ENCODE peak calls at places on chromosomes 16 and 17, in ten cellular contexts. Y is EL; G is NCI-H1105; H is activated CD8-positive, alpha-beta T cell treated with anti-CD3 and anti-CD28 coated beads for 36 hours; W is NB4; J is activated T-cell treated with anti-CD3 and anti-CD28 coated beads, Interleukin-2, amount 50 U/mL, for 4 hours; A is stimulated activated CD4-positive, alpha-beta T cell treated with anti-CD3 and anti-CD28 coated beads, Interleukin-2, amount 100 ng/mL, for 24 hours; E is Kasumi-1; Z is midbrain; R is GM04504. U is an unnamed sample.

GRCh38 chr17:6269474-6269873 is 165.4 kb downstream of the AIPL1 start:
- DNase-seq in Y (peak), G (no peak), H (peak), W (peak), J (no peak), A (peak), E (no peak), Z (peak), R (no peak), U (peak)

GRCh38 chr17:27578718-27579085 is 52.3 kb upstream of the LGALS9 start:
- DNase-seq in Y (peak), G (no peak), H (peak), W (peak), J (no peak), A (peak), E (no peak), Z (no peak), R (no peak), U (no peak)

GRCh38 chr16:17557480-17557879 is 86.7 kb upstream of the XYLT1 start:
- DNase-seq in Y (no peak), G (no peak), H (peak), W (no peak), J (no peak), A (no peak), E (no peak), Z (no peak), R (no peak), U (no peak)

GRCh38 chr17:44211281-44212265 is 7.9 kb downstream of the UBTF start:
- DNase-seq in Y (no peak), G (no peak), H (no peak), W (no peak), J (no peak), A (no peak), E (no peak), Z (no peak), R (no peak), U (no peak)

GRCh38 chr16:87383522-87384161 is at the start of gene FBXO31:
- DNase-seq in Y (peak), G (peak), H (peak), W (peak), J (peak), A (peak), E (peak), Z (peak), R (peak), U (peak)

GRCh38 chr16:57591086-57591869 is 37.2 kb upstream of the ADGRG1 start:
- DNase-seq in Y (peak), G (peak), H (peak), W (peak), J (peak), A (peak), E (peak), Z (peak), R (peak), U (peak)

GRCh38 chr17:37762669-37763068 is 17.8 kb upstream of the HNF1B start:
- DNase-seq in Y (no peak), G (no peak), H (no peak), W (no peak), J (no peak), A (no peak), E (no peak), Z (no peak), R (no peak), U (no peak)

GRCh38 chr17:2803971-2804370 is 7.7 kb downstream of the RAP1GAP2 start:
- DNase-seq in Y (no peak), G (no peak), H (no peak), W (no peak), J (no peak), A (no peak), E (no peak), Z (no peak), R (no peak), U (no peak)

GRCh38 chr16:76837872-76838271 is 353.1 kb upstream of the MON1B start:
- DNase-seq in Y (no peak), G (no peak), H (no peak), W (no peak), J (no peak), A (no peak), E (no peak), Z (no peak), R (no peak), U (no peak)

GRCh38 chr16:10736926-10737625 is 6.6 kb upstream of the NUBP1 start:
- DNase-seq in Y (peak), G (peak), H (peak), W (peak), J (peak), A (peak), E (peak), Z (peak), R (no peak), U (peak)

GRCh38 chr17:32486701-32487459 is at the start of gene CDK5R1:
- DNase-seq in Y (peak), G (peak), H (peak), W (peak), J (peak), A (peak), E (peak), Z (peak), R (no peak), U (peak)

GRCh38 chr16:72493681-72494415 is 321.9 kb upstream of the PMFBP1 start:
- DNase-seq in Y (peak), G (no peak), H (no peak), W (no peak), J (no peak), A (no peak), E (no peak), Z (no peak), R (peak), U (peak)

GRCh38 chr16:88301886-88302285 is 80.9 kb upstream of the ZNF469 start:
- DNase-seq in Y (no peak), G (no peak), H (no peak), W (no peak), J (no peak), A (no peak), E (no peak), Z (no peak), R (no peak), U (no peak)

GRCh38 chr17:2343421-2343820 is 6.1 kb downstream of the SGSM2 start:
- DNase-seq in Y (no peak), G (no peak), H (peak), W (no peak), J (peak), A (peak), E (no peak), Z (no peak), R (no peak), U (no peak)

GRCh38 chr17:41962768-41963434 is 3.7 kb upstream of the CNP start:
- DNase-seq in Y (peak), G (peak), H (peak), W (peak), J (peak), A (peak), E (peak), Z (peak), R (no peak), U (no peak)

GRCh38 chr17:80103686-80104085 is 2.3 kb downstream of the GAA start:
- DNase-seq in Y (no peak), G (no peak), H (no peak), W (no peak), J (no peak), A (no peak), E (no peak), Z (no peak), R (no peak), U (no peak)

GRCh38 chr17:37813753-37814152 is 68.9 kb upstream of the HNF1B start:
- DNase-seq in Y (peak), G (no peak), H (no peak), W (no peak), J (no peak), A (no peak), E (no peak), Z (no peak), R (peak), U (peak)

GRCh38 chr17:343875-344752 is 8.5 kb downstream of the RPH3AL start:
- DNase-seq in Y (no peak), G (no peak), H (no peak), W (no peak), J (no peak), A (no peak), E (no peak), Z (no peak), R (no peak), U (no peak)

GRCh38 chr16:814974-815373 is 14.4 kb upstream of the GNG13 start:
- DNase-seq in Y (peak), G (no peak), H (no peak), W (no peak), J (no peak), A (no peak), E (no peak), Z (no peak), R (no peak), U (no peak)

GRCh38 chr16:69481901-69482341 is 57.5 kb downstream of the CYB5B start:
- DNase-seq in Y (peak), G (no peak), H (no peak), W (no peak), J (no peak), A (no peak), E (no peak), Z (peak), R (peak), U (no peak)

GRCh38 chr16:69513180-69513966 is 52.4 kb upstream of the NFAT5 start:
- DNase-seq in Y (peak), G (no peak), H (no peak), W (no peak), J (no peak), A (no peak), E (no peak), Z (no peak), R (peak), U (no peak)